ENCODE peak calls at places on chromosomes 5 and 9, in four cellular contexts. E, K, H and S are unnamed samples.

GRCh38 chr5:150560401-150561191 is 52.7 kb downstream of the NDST1 start:
- DNase-seq in E (peak), K (peak), H (peak), S (peak)

GRCh38 chr5:143775258-143775657 is 36.7 kb upstream of the HMHB1 start:
- DNase-seq in E (no peak), K (peak), H (no peak), S (no peak)

GRCh38 chr9:18710089-18710488 is 236.1 kb downstream of the ADAMTSL1 start:
- DNase-seq in E (no peak), K (no peak), H (no peak), S (no peak)

GRCh38 chr5:158340608-158341007 is 481.7 kb upstream of the CLINT1 start:
- DNase-seq in E (no peak), K (no peak), H (no peak), S (no peak)

GRCh38 chr5:159184858-159185381 is 24.4 kb downstream of the RNF145 start:
- DNase-seq in E (no peak), K (no peak), H (no peak), S (no peak)

GRCh38 chr5:191036-191948 is at the start of gene LRRC14B:
- DNase-seq in E (no peak), K (peak), H (no peak), S (no peak)

GRCh38 chr5:63564789-63565188 is 397.5 kb downstream of the HTR1A start:
- DNase-seq in E (no peak), K (no peak), H (no peak), S (no peak)

GRCh38 chr5:170055606-170056005 is 50.1 kb upstream of the FOXI1 start:
- DNase-seq in E (no peak), K (no peak), H (no peak), S (no peak)

GRCh38 chr9:94656190-94656589 is 16.9 kb upstream of the FBP1 start:
- DNase-seq in E (no peak), K (peak), H (no peak), S (no peak)

GRCh38 chr5:148565148-148565547 is 89.2 kb downstream of the HTR4 start:
- DNase-seq in E (no peak), K (no peak), H (no peak), S (no peak)

GRCh38 chr9:135009711-135010362 is 77.6 kb upstream of the OLFM1 start:
- DNase-seq in E (no peak), K (no peak), H (no peak), S (no peak)

GRCh38 chr5:141637693-141638419 is 1.1 kb downstream of the RELL2 start:
- DNase-seq in E (peak), K (peak), H (no peak), S (peak)

GRCh38 chr9:131214931-131215330 is 61.4 kb downstream of the FAM78A start:
- DNase-seq in E (no peak), K (no peak), H (no peak), S (no peak)

GRCh38 chr9:103183569-103184191 is 188.5 kb downstream of the CYLC2 start:
- DNase-seq in E (no peak), K (no peak), H (no peak), S (no peak)

GRCh38 chr9:88028338-88028737 is 54.0 kb upstream of the CDK20 start:
- DNase-seq in E (no peak), K (no peak), H (no peak), S (no peak)

GRCh38 chr5:179319741-179320281 is 25.4 kb downstream of the ADAMTS2 start:
- DNase-seq in E (no peak), K (no peak), H (no peak), S (no peak)

GRCh38 chr5:159897786-159898393 is 18.4 kb upstream of the ADRA1B start:
- DNase-seq in E (no peak), K (no peak), H (no peak), S (no peak)

GRCh38 chr9:86341007-86341491 is 13.2 kb downstream of the TUT7 start:
- DNase-seq in E (no peak), K (no peak), H (no peak), S (no peak)

GRCh38 chr9:86713456-86713855 is 233.8 kb downstream of the GAS1 start:
- DNase-seq in E (no peak), K (no peak), H (no peak), S (no peak)

GRCh38 chr5:9512452-9512851 is 33.4 kb downstream of the SEMA5A start:
- DNase-seq in E (no peak), K (no peak), H (no peak), S (no peak)

GRCh38 chr5:127942246-127943060 is 141.1 kb upstream of the SLC12A2 start:
- DNase-seq in E (no peak), K (no peak), H (no peak), S (no peak)

GRCh38 chr9:115193777-115194176 is 75.8 kb upstream of the TNC start:
- DNase-seq in E (no peak), K (no peak), H (no peak), S (no peak)

GRCh38 chr9:114499528-114499927 is 5.7 kb downstream of the WHRN start:
- DNase-seq in E (no peak), K (no peak), H (no peak), S (no peak)

GRCh38 chr5:154696891-154697290 is 58.3 kb upstream of the LARP1 start:
- DNase-seq in E (no peak), K (no peak), H (no peak), S (no peak)

GRCh38 chr9:18122156-18122555 is 351.8 kb upstream of the ADAMTSL1 start:
- DNase-seq in E (no peak), K (no peak), H (no peak), S (no peak)

GRCh38 chr5:116212225-116212624 is 127.4 kb downstream of the COMMD10 start:
- DNase-seq in E (no peak), K (no peak), H (no peak), S (no peak)